ENCODE peak calls at places on chromosome 12, in five cellular contexts. N is hypothalamus, V is fibroblast of mammary gland, F is ureter, M is amniotic stem cell. C is an unnamed sample.

GRCh38 chr12:59403259-59403932 is 192.4 kb upstream of the SLC16A7 start:
- DNase-seq in N (no peak), V (peak), M (peak), F (peak), C (no peak)

GRCh38 chr12:57616383-57617101 is 5.3 kb downstream of the ARHGEF25 start:
- DNase-seq in F (no peak), N (no peak), M (no peak), V (peak), C (no peak)

GRCh38 chr12:106764738-106765137 is 9.7 kb upstream of the RIC8B start:
- DNase-seq in V (peak), M (no peak), N (no peak), F (no peak), C (no peak)

GRCh38 chr12:128069359-128069997 is 197.5 kb upstream of the TMEM132C start:
- DNase-seq in F (no peak), M (peak), N (no peak), V (peak), C (no peak)

GRCh38 chr12:105860556-105861207 is 278.1 kb downstream of the NUAK1 start:
- DNase-seq in M (no peak), N (no peak), F (no peak), V (no peak), C (no peak)

GRCh38 chr12:105109465-105110212 is 2.1 kb downstream of the WASHC4 start:
- DNase-seq in N (no peak), F (no peak), V (peak), M (no peak), C (no peak)

GRCh38 chr12:54917001-54917488 is 62.7 kb downstream of the MUCL1 start:
- DNase-seq in M (no peak), F (no peak), N (no peak), V (no peak), C (no peak)

GRCh38 chr12:122793685-122794106 is 19.3 kb downstream of the CCDC62 start:
- DNase-seq in V (peak), F (no peak), N (no peak), M (peak), C (no peak)

GRCh38 chr12:96441811-96442210 is 41.6 kb upstream of the CDK17 start:
- DNase-seq in F (no peak), M (no peak), N (no peak), V (no peak), C (no peak)

GRCh38 chr12:33439587-33440011 is at the start of gene SYT10:
- DNase-seq in M (no peak), N (no peak), F (no peak), V (no peak), C (no peak)

GRCh38 chr12:56317675-56318074 is 1.9 kb upstream of the CNPY2 start:
- DNase-seq in V (no peak), F (no peak), M (no peak), N (no peak), C (no peak)

GRCh38 chr12:11761869-11762567 is 112.5 kb downstream of the ETV6 start:
- DNase-seq in N (no peak), F (no peak), M (no peak), V (no peak), C (no peak)

GRCh38 chr12:120719496-120720233 is 6.0 kb upstream of the ACADS start:
- DNase-seq in N (no peak), M (no peak), V (no peak), F (no peak), C (no peak)

GRCh38 chr12:2960432-2960956 is 1.3 kb downstream of the TEAD4 start:
- DNase-seq in M (peak), F (no peak), N (no peak), V (peak), C (no peak)

GRCh38 chr12:460301-461230 is 827 bp downstream of the B4GALNT3 start:
- DNase-seq in V (no peak), F (no peak), N (no peak), M (no peak), C (peak)

GRCh38 chr12:109818900-109819500 is 14.2 kb downstream of the TRPV4 start:
- DNase-seq in N (no peak), V (peak), F (no peak), M (peak), C (no peak)

C was measured in heart right ventricle.